ENCODE peak calls at places on chromosomes 2 and 18, in seven cellular contexts. One of them, this sample, is unnamed.

GRCh38 chr2:70906022-70906421 is 29.7 kb upstream of the ATP6V1B1 start:
- DNase-seq in stimulated activated CD4-positive, alpha-beta T cell treated with anti-CD3 and anti-CD28 coated beads, Interleukin-15, amount 100 ng/mL, for 24 hours: no peak
- DNase-seq in EH: no peak
- DNase-seq in AML-193: no peak
- DNase-seq in tibial nerve: no peak
- DNase-seq in prostate gland: no peak
- DNase-seq in small intestine: no peak
- DNase-seq in this sample: no peak

GRCh38 chr2:6352906-6353515 is 512.7 kb downstream of the CMPK2 start:
- DNase-seq in stimulated activated CD4-positive, alpha-beta T cell treated with anti-CD3 and anti-CD28 coated beads, Interleukin-15, amount 100 ng/mL, for 24 hours: peak
- DNase-seq in EH: peak
- DNase-seq in AML-193: no peak
- DNase-seq in tibial nerve: peak
- DNase-seq in prostate gland: peak
- DNase-seq in small intestine: peak
- DNase-seq in this sample: peak

GRCh38 chr2:175612280-175612679 is 389.8 kb downstream of the LNPK start:
- DNase-seq in stimulated activated CD4-positive, alpha-beta T cell treated with anti-CD3 and anti-CD28 coated beads, Interleukin-15, amount 100 ng/mL, for 24 hours: no peak
- DNase-seq in EH: no peak
- DNase-seq in AML-193: peak
- DNase-seq in tibial nerve: no peak
- DNase-seq in prostate gland: no peak
- DNase-seq in small intestine: no peak
- DNase-seq in this sample: no peak

GRCh38 chr18:78688249-78688648 is 291.4 kb upstream of the SALL3 start:
- DNase-seq in stimulated activated CD4-positive, alpha-beta T cell treated with anti-CD3 and anti-CD28 coated beads, Interleukin-15, amount 100 ng/mL, for 24 hours: no peak
- DNase-seq in EH: no peak
- DNase-seq in AML-193: no peak
- DNase-seq in tibial nerve: no peak
- DNase-seq in prostate gland: no peak
- DNase-seq in small intestine: peak
- DNase-seq in this sample: no peak

GRCh38 chr2:33605059-33605458 is 6.0 kb upstream of the FAM98A start:
- DNase-seq in stimulated activated CD4-positive, alpha-beta T cell treated with anti-CD3 and anti-CD28 coated beads, Interleukin-15, amount 100 ng/mL, for 24 hours: no peak
- DNase-seq in EH: no peak
- DNase-seq in AML-193: no peak
- DNase-seq in tibial nerve: no peak
- DNase-seq in prostate gland: no peak
- DNase-seq in small intestine: no peak
- DNase-seq in this sample: no peak

GRCh38 chr2:191666733-191667132 is 11.2 kb upstream of the NABP1 start:
- DNase-seq in stimulated activated CD4-positive, alpha-beta T cell treated with anti-CD3 and anti-CD28 coated beads, Interleukin-15, amount 100 ng/mL, for 24 hours: no peak
- DNase-seq in EH: peak
- DNase-seq in AML-193: peak
- DNase-seq in tibial nerve: no peak
- DNase-seq in prostate gland: no peak
- DNase-seq in small intestine: no peak
- DNase-seq in this sample: peak

GRCh38 chr2:212528106-212528856 is 10.3 kb downstream of the ERBB4 start:
- DNase-seq in stimulated activated CD4-positive, alpha-beta T cell treated with anti-CD3 and anti-CD28 coated beads, Interleukin-15, amount 100 ng/mL, for 24 hours: no peak
- DNase-seq in EH: no peak
- DNase-seq in AML-193: no peak
- DNase-seq in tibial nerve: no peak
- DNase-seq in prostate gland: no peak
- DNase-seq in small intestine: no peak
- DNase-seq in this sample: no peak

GRCh38 chr2:239832101-239832994 is 192.8 kb downstream of the NDUFA10 start:
- DNase-seq in stimulated activated CD4-positive, alpha-beta T cell treated with anti-CD3 and anti-CD28 coated beads, Interleukin-15, amount 100 ng/mL, for 24 hours: no peak
- DNase-seq in EH: no peak
- DNase-seq in AML-193: no peak
- DNase-seq in tibial nerve: no peak
- DNase-seq in prostate gland: peak
- DNase-seq in small intestine: no peak
- DNase-seq in this sample: no peak

GRCh38 chr2:168992026-168992425 is 39.1 kb downstream of the ABCB11 start:
- DNase-seq in stimulated activated CD4-positive, alpha-beta T cell treated with anti-CD3 and anti-CD28 coated beads, Interleukin-15, amount 100 ng/mL, for 24 hours: no peak
- DNase-seq in EH: peak
- DNase-seq in AML-193: no peak
- DNase-seq in tibial nerve: no peak
- DNase-seq in prostate gland: peak
- DNase-seq in small intestine: no peak
- DNase-seq in this sample: peak

GRCh38 chr2:191614759-191615158 is 63.2 kb upstream of the NABP1 start:
- DNase-seq in stimulated activated CD4-positive, alpha-beta T cell treated with anti-CD3 and anti-CD28 coated beads, Interleukin-15, amount 100 ng/mL, for 24 hours: no peak
- DNase-seq in EH: no peak
- DNase-seq in AML-193: no peak
- DNase-seq in tibial nerve: no peak
- DNase-seq in prostate gland: no peak
- DNase-seq in small intestine: no peak
- DNase-seq in this sample: no peak

GRCh38 chr18:11859903-11860407 is 8.7 kb downstream of the CHMP1B start:
- DNase-seq in stimulated activated CD4-positive, alpha-beta T cell treated with anti-CD3 and anti-CD28 coated beads, Interleukin-15, amount 100 ng/mL, for 24 hours: peak
- DNase-seq in EH: peak
- DNase-seq in AML-193: no peak
- DNase-seq in tibial nerve: no peak
- DNase-seq in prostate gland: no peak
- DNase-seq in small intestine: peak
- DNase-seq in this sample: peak

GRCh38 chr18:55290898-55291297 is 297.1 kb downstream of the TCF4 start:
- DNase-seq in stimulated activated CD4-positive, alpha-beta T cell treated with anti-CD3 and anti-CD28 coated beads, Interleukin-15, amount 100 ng/mL, for 24 hours: no peak
- DNase-seq in EH: peak
- DNase-seq in AML-193: no peak
- DNase-seq in tibial nerve: no peak
- DNase-seq in prostate gland: no peak
- DNase-seq in small intestine: no peak
- DNase-seq in this sample: peak

GRCh38 chr2:80517301-80517700 is 212.7 kb upstream of the LRRTM1 start:
- DNase-seq in stimulated activated CD4-positive, alpha-beta T cell treated with anti-CD3 and anti-CD28 coated beads, Interleukin-15, amount 100 ng/mL, for 24 hours: no peak
- DNase-seq in EH: no peak
- DNase-seq in AML-193: no peak
- DNase-seq in tibial nerve: no peak
- DNase-seq in prostate gland: no peak
- DNase-seq in small intestine: no peak
- DNase-seq in this sample: no peak

GRCh38 chr2:20757405-20758090 is 65.4 kb downstream of the LDAH start:
- DNase-seq in stimulated activated CD4-positive, alpha-beta T cell treated with anti-CD3 and anti-CD28 coated beads, Interleukin-15, amount 100 ng/mL, for 24 hours: no peak
- DNase-seq in EH: no peak
- DNase-seq in AML-193: no peak
- DNase-seq in tibial nerve: no peak
- DNase-seq in prostate gland: no peak
- DNase-seq in small intestine: peak
- DNase-seq in this sample: no peak

GRCh38 chr2:234735829-234736228 is 216.0 kb upstream of the SH3BP4 start:
- DNase-seq in stimulated activated CD4-positive, alpha-beta T cell treated with anti-CD3 and anti-CD28 coated beads, Interleukin-15, amount 100 ng/mL, for 24 hours: no peak
- DNase-seq in EH: no peak
- DNase-seq in AML-193: no peak
- DNase-seq in tibial nerve: no peak
- DNase-seq in prostate gland: no peak
- DNase-seq in small intestine: no peak
- DNase-seq in this sample: no peak

GRCh38 chr18:58143391-58143790 is 99.4 kb downstream of the NEDD4L start:
- DNase-seq in stimulated activated CD4-positive, alpha-beta T cell treated with anti-CD3 and anti-CD28 coated beads, Interleukin-15, amount 100 ng/mL, for 24 hours: no peak
- DNase-seq in EH: no peak
- DNase-seq in AML-193: no peak
- DNase-seq in tibial nerve: no peak
- DNase-seq in prostate gland: no peak
- DNase-seq in small intestine: no peak
- DNase-seq in this sample: peak

GRCh38 chr2:9554841-9555337 is 741 bp downstream of the ADAM17 start:
- DNase-seq in stimulated activated CD4-positive, alpha-beta T cell treated with anti-CD3 and anti-CD28 coated beads, Interleukin-15, amount 100 ng/mL, for 24 hours: peak
- DNase-seq in EH: peak
- DNase-seq in AML-193: peak
- DNase-seq in tibial nerve: peak
- DNase-seq in prostate gland: peak
- DNase-seq in small intestine: peak
- DNase-seq in this sample: peak

GRCh38 chr18:49135871-49136270 is 185.1 kb upstream of the SMAD7 start:
- DNase-seq in stimulated activated CD4-positive, alpha-beta T cell treated with anti-CD3 and anti-CD28 coated beads, Interleukin-15, amount 100 ng/mL, for 24 hours: no peak
- DNase-seq in EH: peak
- DNase-seq in AML-193: no peak
- DNase-seq in tibial nerve: no peak
- DNase-seq in prostate gland: no peak
- DNase-seq in small intestine: no peak
- DNase-seq in this sample: peak

GRCh38 chr2:208256192-208256782 is 1.4 kb upstream of the IDH1 start:
- DNase-seq in stimulated activated CD4-positive, alpha-beta T cell treated with anti-CD3 and anti-CD28 coated beads, Interleukin-15, amount 100 ng/mL, for 24 hours: no peak
- DNase-seq in EH: no peak
- DNase-seq in AML-193: no peak
- DNase-seq in tibial nerve: no peak
- DNase-seq in prostate gland: no peak
- DNase-seq in small intestine: no peak
- DNase-seq in this sample: no peak

GRCh38 chr2:50116611-50117010 is 915.3 kb downstream of the NRXN1 start:
- DNase-seq in stimulated activated CD4-positive, alpha-beta T cell treated with anti-CD3 and anti-CD28 coated beads, Interleukin-15, amount 100 ng/mL, for 24 hours: no peak
- DNase-seq in EH: no peak
- DNase-seq in AML-193: no peak
- DNase-seq in tibial nerve: no peak
- DNase-seq in prostate gland: no peak
- DNase-seq in small intestine: peak
- DNase-seq in this sample: no peak

GRCh38 chr2:192122946-192123345 is 71.8 kb downstream of the TMEFF2 start:
- DNase-seq in stimulated activated CD4-positive, alpha-beta T cell treated with anti-CD3 and anti-CD28 coated beads, Interleukin-15, amount 100 ng/mL, for 24 hours: no peak
- DNase-seq in EH: no peak
- DNase-seq in AML-193: no peak
- DNase-seq in tibial nerve: no peak
- DNase-seq in prostate gland: no peak
- DNase-seq in small intestine: no peak
- DNase-seq in this sample: no peak

GRCh38 chr2:20409039-20409438 is 37.8 kb upstream of the RHOB start:
- DNase-seq in stimulated activated CD4-positive, alpha-beta T cell treated with anti-CD3 and anti-CD28 coated beads, Interleukin-15, amount 100 ng/mL, for 24 hours: no peak
- DNase-seq in EH: no peak
- DNase-seq in AML-193: no peak
- DNase-seq in tibial nerve: no peak
- DNase-seq in prostate gland: no peak
- DNase-seq in small intestine: no peak
- DNase-seq in this sample: no peak

GRCh38 chr2:239809391-239809790 is 215.8 kb downstream of the NDUFA10 start:
- DNase-seq in stimulated activated CD4-positive, alpha-beta T cell treated with anti-CD3 and anti-CD28 coated beads, Interleukin-15, amount 100 ng/mL, for 24 hours: no peak
- DNase-seq in EH: no peak
- DNase-seq in AML-193: no peak
- DNase-seq in tibial nerve: no peak
- DNase-seq in prostate gland: no peak
- DNase-seq in small intestine: no peak
- DNase-seq in this sample: no peak

This sample was measured in IMR-90.